ENCODE peak calls at places on chromosome 21, in five cellular contexts. F is IMR-90, Z is mesenchymal stem cell, D is neuronal stem cell, S is trophoblast cell. E is an unnamed sample.

GRCh38 chr21:15063821-15064575 is 802 bp downstream of the NRIP1 start:
- DNase-seq in Z (peak), D (no peak), F (no peak), S (no peak), E (peak)

GRCh38 chr21:21159253-21159899 is 161.2 kb downstream of the NCAM2 start:
- DNase-seq in D (no peak), F (peak), Z (no peak), S (no peak), E (no peak)

GRCh38 chr21:39016740-39017315 is 166.4 kb downstream of the PSMG1 start:
- DNase-seq in D (no peak), S (no peak), Z (peak), F (peak), E (no peak)

GRCh38 chr21:33936221-33937038 is 20.8 kb upstream of the ATP5PO start:
- DNase-seq in D (no peak), S (no peak), Z (no peak), F (no peak), E (no peak)

GRCh38 chr21:16535100-16535418 is 805.3 kb downstream of the USP25 start:
- DNase-seq in Z (no peak), S (no peak), D (no peak), F (peak), E (no peak)

GRCh38 chr21:16588433-16588860 is 858.7 kb downstream of the USP25 start:
- DNase-seq in S (peak), D (peak), Z (peak), F (peak), E (peak)

GRCh38 chr21:31974454-31974985 is 101.7 kb downstream of the HUNK start:
- DNase-seq in S (no peak), D (no peak), Z (no peak), F (no peak), E (peak)

GRCh38 chr21:29571949-29572348 is 273.2 kb downstream of the BACH1 start:
- DNase-seq in F (no peak), D (no peak), Z (no peak), S (no peak), E (no peak)

GRCh38 chr21:31459457-31459856 is 115.4 kb upstream of the TIAM1 start:
- DNase-seq in F (no peak), Z (peak), D (no peak), S (peak), E (peak)

GRCh38 chr21:29217818-29218252 is 80.9 kb upstream of the BACH1 start:
- DNase-seq in D (no peak), F (peak), Z (peak), S (no peak), E (no peak)

GRCh38 chr21:15121655-15122120 is 56.9 kb upstream of the NRIP1 start:
- DNase-seq in D (no peak), Z (peak), S (no peak), F (peak), E (peak)

GRCh38 chr21:33434770-33435360 is 31.7 kb downstream of the IFNGR2 start:
- DNase-seq in F (peak), D (no peak), Z (peak), S (no peak), E (no peak)

GRCh38 chr21:18204931-18205330 is 39.7 kb upstream of the CHODL start:
- DNase-seq in S (no peak), F (no peak), D (no peak), Z (peak), E (no peak)

GRCh38 chr21:33552093-33552998 is 9.5 kb downstream of the SON start:
- DNase-seq in D (no peak), S (no peak), F (peak), Z (no peak), E (no peak)

GRCh38 chr21:39041815-39042214 is 141.4 kb downstream of the PSMG1 start:
- DNase-seq in S (no peak), Z (no peak), D (no peak), F (no peak), E (no peak)

GRCh38 chr21:26320541-26320940 is 150.0 kb upstream of the APP start:
- DNase-seq in Z (no peak), F (no peak), S (no peak), D (no peak), E (no peak)

GRCh38 chr21:34936299-34936698 is 112.8 kb downstream of the RUNX1 start:
- DNase-seq in D (no peak), S (no peak), F (no peak), Z (no peak), E (no peak)

GRCh38 chr21:15224346-15225086 is 159.7 kb upstream of the NRIP1 start:
- DNase-seq in Z (peak), S (peak), F (peak), D (no peak), E (no peak)

GRCh38 chr21:26909972-26910371 is 56.9 kb downstream of the ADAMTS5 start:
- DNase-seq in S (peak), F (no peak), D (peak), Z (peak), E (peak)

GRCh38 chr21:39515684-39516083 is 63.9 kb downstream of the SH3BGR start:
- DNase-seq in S (no peak), D (no peak), F (no peak), Z (no peak), E (no peak)

GRCh38 chr21:8993943-8994639 is 1527.3 kb upstream of the TPTE start:
- DNase-seq in Z (no peak), D (no peak), F (no peak), S (no peak), E (no peak)

GRCh38 chr21:33975548-33976081 is 60.0 kb upstream of the ATP5PO start:
- DNase-seq in D (no peak), S (peak), F (peak), Z (peak), E (no peak)

GRCh38 chr21:17003221-17003620 is 509.6 kb upstream of the CXADR start:
- DNase-seq in Z (peak), D (no peak), S (no peak), F (peak), E (no peak)

GRCh38 chr21:26124896-26125295 is 45.7 kb downstream of the APP start:
- DNase-seq in F (no peak), D (no peak), Z (no peak), S (no peak), E (no peak)

GRCh38 chr21:35378881-35379280 is 329.8 kb upstream of the RUNX1 start:
- DNase-seq in Z (no peak), S (no peak), D (no peak), F (no peak), E (no peak)

GRCh38 chr21:14010729-14011128 is 200.0 kb downstream of the LIPI start:
- DNase-seq in S (no peak), D (no peak), Z (no peak), F (no peak), E (no peak)

GRCh38 chr21:34844033-34844923 is 175.5 kb downstream of the CLIC6 start:
- DNase-seq in S (peak), F (peak), D (no peak), Z (peak), E (no peak)

GRCh38 chr21:15441060-15441493 is 288.7 kb upstream of the USP25 start:
- DNase-seq in S (no peak), F (no peak), D (peak), Z (no peak), E (no peak)

GRCh38 chr21:40383951-40384350 is 463.0 kb downstream of the DSCAM start:
- DNase-seq in F (no peak), D (no peak), Z (no peak), S (peak), E (no peak)

GRCh38 chr21:21664871-21665270 is 666.7 kb downstream of the NCAM2 start:
- DNase-seq in S (no peak), F (peak), D (no peak), Z (no peak), E (no peak)

GRCh38 chr21:16755061-16755460 is 757.8 kb upstream of the CXADR start:
- DNase-seq in D (no peak), Z (no peak), F (no peak), S (no peak), E (no peak)

GRCh38 chr21:40386301-40386911 is 460.6 kb downstream of the DSCAM start:
- DNase-seq in Z (no peak), D (peak), S (peak), F (no peak), E (peak)

GRCh38 chr21:37647781-37648180 is 268.5 kb downstream of the KCNJ6 start:
- DNase-seq in F (no peak), D (no peak), S (no peak), Z (no peak), E (no peak)
- H4K91ac ChIP-seq in F (no peak), D (no peak), S (no peak), Z (no peak), E (no peak)

GRCh38 chr21:36422279-36423098 is 37.3 kb downstream of the CHAF1B start:
- DNase-seq in F (peak), S (peak), Z (peak), D (peak), E (peak)

GRCh38 chr21:36420571-36421339 is 35.6 kb downstream of the CHAF1B start:
- DNase-seq in S (no peak), F (no peak), Z (no peak), D (no peak), E (no peak)

GRCh38 chr21:36415375-36415774 is 30.2 kb downstream of the CHAF1B start:
- DNase-seq in S (no peak), D (no peak), Z (no peak), F (no peak), E (no peak)

GRCh38 chr21:36419996-36420395 is 34.8 kb downstream of the CHAF1B start:
- DNase-seq in D (peak), S (peak), Z (peak), F (peak), E (peak)

GRCh38 chr21:36419241-36419640 is 34.0 kb downstream of the CHAF1B start:
- DNase-seq in S (no peak), F (no peak), Z (no peak), D (no peak), E (no peak)
- H3K23ac ChIP-seq in S (no peak), F (no peak), Z (no peak), D (no peak), E (no peak)

GRCh38 chr21:44713130-44713529 is 1.8 kb upstream of the TSPEAR start:
- DNase-seq in D (no peak), F (no peak), S (no peak), Z (no peak), E (no peak)

GRCh38 chr21:44713846-44714245 is 2.5 kb upstream of the TSPEAR start:
- DNase-seq in F (no peak), D (no peak), Z (no peak), S (no peak), E (no peak)

GRCh38 chr21:44710756-44711326 is 531 bp downstream of the TSPEAR start:
- DNase-seq in S (no peak), D (no peak), Z (no peak), F (no peak), E (peak)

GRCh38 chr21:44711327-44712202 is at the start of gene TSPEAR:
- DNase-seq in Z (no peak), S (no peak), F (no peak), D (no peak), E (peak)

DNA sequence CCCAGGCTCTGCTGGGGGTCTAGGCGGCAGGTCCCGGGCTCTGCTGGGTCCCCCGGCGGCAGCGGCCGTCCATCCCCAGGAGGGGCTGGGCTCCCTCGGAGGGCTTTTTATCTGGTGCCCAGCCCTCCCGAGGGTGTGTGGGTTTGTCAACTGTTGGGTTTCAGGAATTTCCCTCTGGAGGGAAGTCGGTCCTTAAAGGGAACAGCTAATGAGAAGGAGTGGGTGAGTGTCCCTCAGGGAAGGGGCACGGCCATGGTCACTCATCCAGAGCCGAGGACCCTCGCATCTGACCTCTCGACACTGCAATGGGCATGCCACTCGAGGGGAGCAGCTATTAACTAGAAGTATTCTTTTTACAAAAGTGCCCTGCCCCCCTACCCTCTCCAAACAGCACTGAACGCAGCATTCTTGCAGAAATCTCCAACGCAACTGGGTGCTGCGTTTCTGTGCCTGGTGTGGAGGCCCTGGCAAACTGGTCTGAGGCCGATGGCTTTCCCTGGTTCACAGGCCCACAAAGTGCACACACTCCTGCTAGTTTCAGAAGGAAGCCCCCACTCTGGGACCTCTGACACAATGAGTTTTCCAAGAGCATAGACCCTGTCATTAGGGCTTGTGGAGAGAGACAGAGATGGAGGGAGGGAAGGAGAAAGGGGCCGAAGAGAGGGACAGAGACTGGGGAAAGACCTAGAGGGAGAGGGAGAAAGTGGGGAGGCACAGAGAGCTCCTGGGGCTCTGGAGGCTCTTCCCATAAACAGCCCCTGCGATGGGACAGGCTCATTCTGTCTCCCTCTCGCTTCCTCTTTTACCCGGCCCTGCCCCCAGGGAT is 1.0 kb upstream of the TSPEAR start:
- DNase-seq in Z (no peak), S (no peak), F (no peak), D (no peak), E (peak)
- H4K91ac ChIP-seq in Z (no peak), S (no peak), F (no peak), D (no peak), E (no peak)

GRCh38 chr21:46124083-46124925 is 26.4 kb downstream of the COL6A2 start:
- DNase-seq in Z (no peak), S (no peak), F (no peak), D (no peak), E (peak)

GRCh38 chr21:46126321-46127238 is 28.7 kb downstream of the COL6A2 start:
- DNase-seq in Z (no peak), D (no peak), S (no peak), F (no peak), E (peak)

GRCh38 chr21:46124926-46125845 is 27.3 kb downstream of the COL6A2 start:
- DNase-seq in D (no peak), Z (no peak), F (no peak), S (no peak), E (peak)

GRCh38 chr21:46127239-46128105 is 27.9 kb downstream of the FTCD start:
- DNase-seq in S (no peak), Z (no peak), D (no peak), F (no peak), E (no peak)

DNA sequence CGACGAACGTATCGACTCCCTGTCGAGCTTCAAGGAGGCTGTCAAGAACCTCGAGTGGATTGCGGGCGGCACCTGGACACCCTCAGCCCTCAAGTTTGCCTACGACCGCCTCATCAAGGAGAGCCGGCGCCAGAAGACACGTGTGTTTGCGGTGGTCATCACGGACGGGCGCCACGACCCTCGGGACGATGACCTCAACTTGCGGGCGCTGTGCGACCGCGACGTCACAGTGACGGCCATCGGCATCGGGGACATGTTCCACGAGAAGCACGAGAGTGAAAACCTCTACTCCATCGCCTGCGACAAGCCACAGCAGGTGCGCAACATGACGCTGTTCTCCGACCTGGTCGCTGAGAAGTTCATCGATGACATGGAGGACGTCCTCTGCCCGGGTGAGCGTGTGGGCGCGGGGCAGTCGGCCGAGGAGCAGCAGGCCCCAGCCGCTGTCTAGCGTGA is 28.0 kb downstream of the COL6A2 start:
- DNase-seq in Z (no peak), S (no peak), F (no peak), D (no peak), E (peak)
- H3K23ac ChIP-seq in Z (no peak), S (no peak), F (no peak), D (peak), E (no peak)

GRCh38 chr21:43313221-43313938 is 113.6 kb downstream of the SIK1 start:
- DNase-seq in S (no peak), Z (no peak), F (no peak), D (no peak), E (no peak)
- H4K91ac ChIP-seq in S (no peak), Z (no peak), F (no peak), D (no peak), E (no peak)

GRCh38 chr21:43974791-43975468 is 37.2 kb upstream of the TRAPPC10 start:
- DNase-seq in S (no peak), D (no peak), Z (no peak), F (no peak), E (no peak)
- H3K23ac ChIP-seq in S (peak), D (peak), Z (no peak), F (no peak), E (no peak)